ENCODE peak calls at places on chromosome 17, in seven cellular contexts. One of them, this sample, is unnamed.
A peak's percentile ranks its signal among the peaks of the same experiment; 100 is the strongest.

GRCh38 chr17:57442914-57443571 is 186.7 kb downstream of the MSI2 start:
- DNase-seq in pancreas: no peak
- DNase-seq in adrenal gland: peak; percentile 76
- DNase-seq in psoas muscle: peak; percentile 89
- DNase-seq in esophagus squamous epithelium: no peak
- DNase-seq in ovary: peak; percentile 55
- DNase-seq in stomach: peak; percentile 36
- DNase-seq in this sample: peak; percentile 33

GRCh38 chr17:11245187-11245586 is 4.2 kb downstream of the SHISA6 start:
- DNase-seq in pancreas: no peak
- DNase-seq in adrenal gland: no peak
- DNase-seq in psoas muscle: peak; percentile 54
- DNase-seq in esophagus squamous epithelium: no peak
- DNase-seq in ovary: no peak
- DNase-seq in stomach: no peak
- DNase-seq in this sample: no peak

GRCh38 chr17:60371416-60371815 is 20.5 kb downstream of the USP32 start:
- DNase-seq in pancreas: no peak
- DNase-seq in adrenal gland: no peak
- DNase-seq in psoas muscle: no peak
- DNase-seq in esophagus squamous epithelium: no peak
- DNase-seq in ovary: no peak
- DNase-seq in stomach: no peak
- DNase-seq in this sample: no peak

GRCh38 chr17:8965394-8966168 is at the start of gene PIK3R5:
- DNase-seq in pancreas: peak; percentile 87
- DNase-seq in adrenal gland: peak; percentile 29
- DNase-seq in psoas muscle: peak; percentile 66
- DNase-seq in esophagus squamous epithelium: no peak
- DNase-seq in ovary: no peak
- DNase-seq in stomach: peak; percentile 65
- DNase-seq in this sample: no peak

GRCh38 chr17:74437702-74438101 is 5.8 kb downstream of the GPRC5C start:
- DNase-seq in pancreas: no peak
- DNase-seq in adrenal gland: no peak
- DNase-seq in psoas muscle: no peak
- DNase-seq in esophagus squamous epithelium: no peak
- DNase-seq in ovary: no peak
- DNase-seq in stomach: no peak
- DNase-seq in this sample: no peak

GRCh38 chr17:6915620-6916019 is 80.2 kb upstream of the ALOX12 start:
- DNase-seq in pancreas: no peak
- DNase-seq in adrenal gland: no peak
- DNase-seq in psoas muscle: no peak
- DNase-seq in esophagus squamous epithelium: no peak
- DNase-seq in ovary: no peak
- DNase-seq in stomach: no peak
- DNase-seq in this sample: no peak

GRCh38 chr17:61700252-61700651 is 109.2 kb upstream of the NACA2 start:
- DNase-seq in pancreas: no peak
- DNase-seq in adrenal gland: no peak
- DNase-seq in psoas muscle: no peak
- DNase-seq in esophagus squamous epithelium: no peak
- DNase-seq in ovary: no peak
- DNase-seq in stomach: no peak
- DNase-seq in this sample: peak; percentile 1

GRCh38 chr17:20189322-20189721 is 180.2 kb downstream of the SPECC1 start:
- DNase-seq in pancreas: no peak
- DNase-seq in adrenal gland: peak; percentile 42
- DNase-seq in psoas muscle: no peak
- DNase-seq in esophagus squamous epithelium: no peak
- DNase-seq in ovary: no peak
- DNase-seq in stomach: no peak
- DNase-seq in this sample: no peak

GRCh38 chr17:57062865-57063264 is 22.2 kb upstream of the AKAP1 start:
- DNase-seq in pancreas: no peak
- DNase-seq in adrenal gland: no peak
- DNase-seq in psoas muscle: no peak
- DNase-seq in esophagus squamous epithelium: no peak
- DNase-seq in ovary: no peak
- DNase-seq in stomach: no peak
- DNase-seq in this sample: no peak

GRCh38 chr17:61503961-61504360 is 51.7 kb downstream of the TBX4 start:
- DNase-seq in pancreas: no peak
- DNase-seq in adrenal gland: no peak
- DNase-seq in psoas muscle: no peak
- DNase-seq in esophagus squamous epithelium: no peak
- DNase-seq in ovary: no peak
- DNase-seq in stomach: no peak
- DNase-seq in this sample: no peak

GRCh38 chr17:9101356-9101755 is 80.0 kb downstream of the NTN1 start:
- DNase-seq in pancreas: peak; percentile 62
- DNase-seq in adrenal gland: no peak
- DNase-seq in psoas muscle: no peak
- DNase-seq in esophagus squamous epithelium: no peak
- DNase-seq in ovary: no peak
- DNase-seq in stomach: no peak
- DNase-seq in this sample: no peak

GRCh38 chr17:49817993-49818392 is 29.5 kb downstream of the KAT7 start:
- DNase-seq in pancreas: no peak
- DNase-seq in adrenal gland: no peak
- DNase-seq in psoas muscle: no peak
- DNase-seq in esophagus squamous epithelium: no peak
- DNase-seq in ovary: no peak
- DNase-seq in stomach: no peak
- DNase-seq in this sample: no peak

GRCh38 chr17:55717898-55718735 is 4.5 kb downstream of the TMEM100 start:
- DNase-seq in pancreas: peak; percentile 82
- DNase-seq in adrenal gland: peak; percentile 81
- DNase-seq in psoas muscle: peak; percentile 84
- DNase-seq in esophagus squamous epithelium: no peak
- DNase-seq in ovary: peak; percentile 83
- DNase-seq in stomach: peak; percentile 81
- DNase-seq in this sample: peak; percentile 72

GRCh38 chr17:45432405-45433113 is at the start of gene ARHGAP27:
- DNase-seq in pancreas: peak; percentile 68
- DNase-seq in adrenal gland: no peak
- DNase-seq in psoas muscle: peak; percentile 80
- DNase-seq in esophagus squamous epithelium: no peak
- DNase-seq in ovary: no peak
- DNase-seq in stomach: peak; percentile 54
- DNase-seq in this sample: peak; percentile 41

GRCh38 chr17:65022751-65023421 is 33.7 kb downstream of the GNA13 start:
- DNase-seq in pancreas: no peak
- DNase-seq in adrenal gland: no peak
- DNase-seq in psoas muscle: no peak
- DNase-seq in esophagus squamous epithelium: no peak
- DNase-seq in ovary: no peak
- DNase-seq in stomach: no peak
- DNase-seq in this sample: peak; percentile 40

GRCh38 chr17:19315104-19315503 is 47.4 kb downstream of the B9D1 start:
- DNase-seq in pancreas: peak; percentile 12
- DNase-seq in adrenal gland: no peak
- DNase-seq in psoas muscle: no peak
- DNase-seq in esophagus squamous epithelium: no peak
- DNase-seq in ovary: no peak
- DNase-seq in stomach: no peak
- DNase-seq in this sample: no peak

GRCh38 chr17:948284-948852 is 31.2 kb downstream of the NXN start:
- DNase-seq in pancreas: no peak
- DNase-seq in adrenal gland: no peak
- DNase-seq in psoas muscle: peak; percentile 48
- DNase-seq in esophagus squamous epithelium: no peak
- DNase-seq in ovary: no peak
- DNase-seq in stomach: no peak
- DNase-seq in this sample: no peak

GRCh38 chr17:30244853-30245385 is 9.4 kb upstream of the SLC6A4 start:
- DNase-seq in pancreas: no peak
- DNase-seq in adrenal gland: no peak
- DNase-seq in psoas muscle: no peak
- DNase-seq in esophagus squamous epithelium: no peak
- DNase-seq in ovary: no peak
- DNase-seq in stomach: no peak
- DNase-seq in this sample: no peak

GRCh38 chr17:4594406-4595349 is 10.3 kb downstream of the SMTNL2 start:
- DNase-seq in pancreas: no peak
- DNase-seq in adrenal gland: no peak
- DNase-seq in psoas muscle: peak; percentile 75
- DNase-seq in esophagus squamous epithelium: no peak
- DNase-seq in ovary: no peak
- DNase-seq in stomach: peak; percentile 67
- DNase-seq in this sample: no peak

GRCh38 chr17:27296427-27296979 is 2.6 kb downstream of the WSB1 start:
- DNase-seq in pancreas: no peak
- DNase-seq in adrenal gland: no peak
- DNase-seq in psoas muscle: no peak
- DNase-seq in esophagus squamous epithelium: no peak
- DNase-seq in ovary: no peak
- DNase-seq in stomach: no peak
- DNase-seq in this sample: peak; percentile 41

GRCh38 chr17:38897176-38897575 is 27.3 kb downstream of the LASP1 start:
- DNase-seq in pancreas: no peak
- DNase-seq in adrenal gland: no peak
- DNase-seq in psoas muscle: peak; percentile 93
- DNase-seq in esophagus squamous epithelium: no peak
- DNase-seq in ovary: no peak
- DNase-seq in stomach: no peak
- DNase-seq in this sample: no peak
- H3K4me1 ChIP-seq in pancreas: peaks cover 17% of the 10 kb centered on the region
- H3K4me1 ChIP-seq in adrenal gland: peaks cover 82% of the 10 kb centered on the region
- H3K4me1 ChIP-seq in psoas muscle: peaks cover 53% of the 10 kb centered on the region
- H3K4me1 ChIP-seq in esophagus squamous epithelium: peaks cover 94% of the 10 kb centered on the region
- H3K4me1 ChIP-seq in ovary: peaks cover 25% of the 10 kb centered on the region
- H3K4me1 ChIP-seq in stomach: peaks cover 75% of the 10 kb centered on the region
- H3K4me1 ChIP-seq in this sample: peaks cover 68% of the 10 kb centered on the region

DNA sequence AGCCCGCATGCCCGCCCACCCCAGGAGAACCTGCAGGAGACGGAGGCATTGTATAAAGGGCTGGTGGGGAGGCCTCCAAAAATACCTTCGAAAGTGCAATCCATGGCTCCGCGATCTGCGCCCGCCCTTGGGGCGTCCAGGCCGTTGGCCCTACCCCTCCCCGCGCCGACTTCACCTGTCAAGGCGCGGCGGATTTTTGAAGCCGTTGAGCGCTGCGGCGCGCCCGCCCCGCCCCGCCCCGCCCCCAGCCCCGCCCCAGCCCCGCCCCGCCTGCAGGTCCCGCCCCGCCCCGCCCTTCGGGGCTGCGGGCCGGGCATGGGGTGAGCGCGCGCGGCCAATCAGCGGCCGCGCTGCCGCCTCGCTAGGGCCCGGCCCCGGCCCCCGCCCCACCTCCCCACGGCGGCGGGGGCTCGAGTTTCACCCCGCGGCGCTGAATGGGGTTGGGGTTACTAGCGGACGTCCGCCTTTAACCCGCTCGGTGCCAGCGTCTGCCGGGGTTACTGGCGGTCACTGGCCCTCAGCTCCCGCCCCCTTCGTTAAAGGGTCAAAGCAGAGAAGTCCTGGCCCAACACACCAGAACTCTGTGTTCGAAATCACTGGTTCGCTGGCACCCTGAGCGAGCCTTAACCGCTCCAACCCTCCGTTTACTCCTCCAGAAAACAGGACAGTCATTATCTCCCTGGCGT is 13.2 kb downstream of the SREBF1 start:
- DNase-seq in pancreas: peak; percentile 92
- DNase-seq in adrenal gland: peak; percentile 91
- DNase-seq in psoas muscle: peak; percentile 95
- DNase-seq in esophagus squamous epithelium: peak; percentile 53
- DNase-seq in ovary: peak; percentile 87
- DNase-seq in stomach: peak; percentile 89
- DNase-seq in this sample: peak; percentile 68
- H3K4me1 ChIP-seq in pancreas: peaks cover 48% of the 10 kb centered on the region
- H3K4me1 ChIP-seq in adrenal gland: peaks cover 67% of the 10 kb centered on the region
- H3K4me1 ChIP-seq in psoas muscle: peaks cover 74% of the 10 kb centered on the region
- H3K4me1 ChIP-seq in esophagus squamous epithelium: peaks cover 98% of the 10 kb centered on the region
- H3K4me1 ChIP-seq in ovary: peaks cover 43% of the 10 kb centered on the region
- H3K4me1 ChIP-seq in stomach: peaks cover 82% of the 10 kb centered on the region
- H3K4me1 ChIP-seq in this sample: peaks cover 34% of the 10 kb centered on the region

GRCh38 chr17:38709864-38710602 is 5.0 kb downstream of the MLLT6 start:
- DNase-seq in pancreas: no peak
- DNase-seq in adrenal gland: no peak
- DNase-seq in psoas muscle: no peak
- DNase-seq in esophagus squamous epithelium: no peak
- DNase-seq in ovary: no peak
- DNase-seq in stomach: no peak
- DNase-seq in this sample: no peak
- H3K4me1 ChIP-seq in pancreas: peaks cover 5% of the 10 kb centered on the region
- H3K4me1 ChIP-seq in adrenal gland: peaks cover 20% of the 10 kb centered on the region
- H3K4me1 ChIP-seq in psoas muscle: peaks cover 54% of the 10 kb centered on the region
- H3K4me1 ChIP-seq in esophagus squamous epithelium: peaks cover 43% of the 10 kb centered on the region
- H3K4me1 ChIP-seq in ovary: peaks cover 6% of the 10 kb centered on the region
- H3K4me1 ChIP-seq in stomach: peaks cover 6% of the 10 kb centered on the region
- H3K4me1 ChIP-seq in this sample: peaks cover 12% of the 10 kb centered on the region

GRCh38 chr17:68579194-68579900 is 21.8 kb downstream of the FAM20A start:
- DNase-seq in pancreas: no peak
- DNase-seq in adrenal gland: no peak
- DNase-seq in psoas muscle: no peak
- DNase-seq in esophagus squamous epithelium: no peak
- DNase-seq in ovary: no peak
- DNase-seq in stomach: no peak
- DNase-seq in this sample: no peak
- H3K4me1 ChIP-seq in pancreas: no peaks in the 10 kb centered on the region
- H3K4me1 ChIP-seq in adrenal gland: no peaks in the 10 kb centered on the region
- H3K4me1 ChIP-seq in psoas muscle: no peaks in the 10 kb centered on the region
- H3K4me1 ChIP-seq in esophagus squamous epithelium: peaks cover 76% of the 10 kb centered on the region
- H3K4me1 ChIP-seq in ovary: peaks cover 19% of the 10 kb centered on the region
- H3K4me1 ChIP-seq in stomach: no peaks in the 10 kb centered on the region
- H3K4me1 ChIP-seq in this sample: no peaks in the 10 kb centered on the region

DNA sequence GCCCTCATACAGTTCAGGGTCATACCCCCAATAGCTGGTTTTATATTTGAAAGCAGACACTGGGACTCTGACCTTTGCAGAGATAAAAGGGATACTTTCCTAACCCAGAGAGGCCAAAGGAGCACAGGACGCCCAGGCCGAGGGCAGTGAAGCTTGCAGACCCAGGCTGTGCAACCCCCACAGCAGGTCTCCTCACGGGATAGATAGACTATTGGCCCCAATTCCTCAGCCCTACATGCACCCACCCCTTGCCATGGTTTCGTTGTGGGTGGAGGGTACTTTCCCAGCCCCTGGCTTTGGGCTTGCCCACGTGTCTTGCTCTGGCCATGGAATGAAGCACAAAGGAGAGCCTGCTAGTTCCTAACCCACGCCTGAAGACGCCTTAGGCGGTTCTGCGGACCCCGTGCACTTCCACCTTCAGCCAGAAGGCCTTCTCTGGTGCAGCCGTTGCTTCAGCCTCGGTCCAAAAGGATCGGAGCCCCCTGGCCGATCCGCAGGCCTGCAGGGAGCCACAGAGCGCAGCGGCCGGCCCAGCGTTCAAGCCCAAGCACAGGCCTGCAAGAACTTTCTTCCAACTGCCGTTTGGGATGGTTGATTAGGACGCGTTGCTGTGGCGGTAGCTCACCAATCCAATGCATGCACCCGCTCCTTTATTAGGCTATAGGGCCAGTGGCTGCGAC is 9.8 kb upstream of the BRCA1 start:
- DNase-seq in pancreas: no peak
- DNase-seq in adrenal gland: no peak
- DNase-seq in psoas muscle: no peak
- DNase-seq in esophagus squamous epithelium: no peak
- DNase-seq in ovary: no peak
- DNase-seq in stomach: no peak
- DNase-seq in this sample: no peak
- H3K4me1 ChIP-seq in pancreas: no peaks in the 10 kb centered on the region
- H3K4me1 ChIP-seq in adrenal gland: no peaks in the 10 kb centered on the region
- H3K4me1 ChIP-seq in psoas muscle: no peaks in the 10 kb centered on the region
- H3K4me1 ChIP-seq in esophagus squamous epithelium: peaks cover 10% of the 10 kb centered on the region
- H3K4me1 ChIP-seq in ovary: no peaks in the 10 kb centered on the region
- H3K4me1 ChIP-seq in stomach: no peaks in the 10 kb centered on the region
- H3K4me1 ChIP-seq in this sample: no peaks in the 10 kb centered on the region